ENCODE peak calls at places on chromosomes 2 and 18, in ten cellular contexts. C is mesothelial cell of epicardium; E is hippocampal formation; R is astrocyte of the spinal cord; F is activated CD4-positive, alpha-beta memory T cell treated with anti-CD3 and anti-CD28 coated beads for 36 hours; M is activated T-helper 1 cell treated with Interleukin-2 at 50 U/mL for 16 hours; B is chondrocyte; L is cardiac fibroblast; T is GM19239; Z is uterus. P is an unnamed sample.

GRCh38 chr18:6331872-6332271 is 82.8 kb downstream of the L3MBTL4 start:
- DNase-seq in E (no peak), C (no peak), R (no peak), T (no peak), B (no peak), L (no peak), M (no peak), F (no peak), Z (no peak), P (no peak)

GRCh38 chr2:50346586-50347351 is 685.2 kb downstream of the NRXN1 start:
- DNase-seq in B (no peak), R (no peak), F (no peak), Z (no peak), T (no peak), L (no peak), C (peak), M (no peak), E (no peak), P (no peak)

GRCh38 chr18:12092398-12093229 is 1.0 kb upstream of the ANKRD62 start:
- DNase-seq in F (no peak), R (no peak), L (no peak), C (no peak), Z (no peak), E (no peak), B (no peak), T (no peak), M (no peak), P (no peak)

GRCh38 chr2:234732404-234733092 is 219.3 kb upstream of the SH3BP4 start:
- DNase-seq in Z (no peak), R (no peak), F (no peak), B (no peak), T (no peak), C (no peak), L (no peak), M (no peak), E (no peak), P (no peak)

GRCh38 chr18:7950380-7951143 is 383.4 kb downstream of the PTPRM start:
- DNase-seq in F (peak), M (no peak), B (no peak), L (peak), C (no peak), E (no peak), R (peak), Z (no peak), T (no peak), P (no peak)

GRCh38 chr2:216658702-216659231 is 25.5 kb downstream of the IGFBP2 start:
- DNase-seq in R (no peak), M (no peak), C (no peak), E (no peak), F (no peak), B (no peak), Z (no peak), L (no peak), T (no peak), P (no peak)

GRCh38 chr2:222431859-222432258 is 7.5 kb downstream of the SGPP2 start:
- DNase-seq in B (no peak), E (no peak), F (no peak), Z (no peak), L (no peak), R (no peak), M (no peak), C (no peak), T (no peak), P (no peak)

GRCh38 chr2:234673961-234674759 is 177.3 kb upstream of the ARL4C start:
- DNase-seq in T (no peak), F (no peak), L (peak), E (no peak), B (no peak), C (no peak), R (no peak), M (no peak), Z (no peak), P (no peak)

GRCh38 chr18:50192903-50193795 is 1.8 kb downstream of the MYO5B start:
- DNase-seq in F (no peak), L (no peak), M (no peak), B (no peak), R (no peak), Z (no peak), C (no peak), E (no peak), T (no peak), P (no peak)

GRCh38 chr2:100752628-100753333 is 67.2 kb upstream of the NPAS2 start:
- DNase-seq in F (no peak), M (no peak), C (no peak), R (peak), B (no peak), Z (no peak), T (no peak), L (peak), E (no peak), P (no peak)

GRCh38 chr2:98926601-98927000 is 9.4 kb downstream of the CRACDL start:
- DNase-seq in F (no peak), T (no peak), C (no peak), B (no peak), Z (no peak), E (no peak), M (no peak), L (no peak), R (peak), P (no peak)

GRCh38 chr2:239424337-239425045 is 23.7 kb upstream of the HDAC4 start:
- DNase-seq in C (no peak), R (no peak), T (no peak), Z (no peak), E (no peak), B (no peak), F (no peak), M (no peak), L (no peak), P (no peak)

GRCh38 chr2:237500681-237501424 is 13.8 kb downstream of the MLPH start:
- DNase-seq in L (peak), M (no peak), E (no peak), Z (peak), B (no peak), R (peak), F (no peak), T (no peak), C (no peak), P (peak)

GRCh38 chr2:152505495-152505906 is 170.5 kb downstream of the FMNL2 start:
- DNase-seq in T (no peak), E (peak), M (no peak), C (no peak), L (peak), F (no peak), R (peak), Z (no peak), B (no peak), P (no peak)

GRCh38 chr2:197078535-197078934 is 152.0 kb upstream of the PGAP1 start:
- DNase-seq in L (no peak), F (no peak), B (no peak), R (no peak), E (peak), C (no peak), Z (no peak), M (no peak), T (no peak), P (no peak)

GRCh38 chr2:129347486-129348217 is 631.8 kb upstream of the RAB6C start:
- DNase-seq in M (no peak), T (peak), B (no peak), R (no peak), C (no peak), F (no peak), E (peak), Z (no peak), L (no peak), P (no peak)

GRCh38 chr18:74497308-74497640 is 1.1 kb downstream of the CNDP2 start:
- DNase-seq in C (no peak), F (peak), Z (no peak), M (no peak), L (no peak), T (no peak), B (no peak), E (no peak), R (no peak), P (no peak)

GRCh38 chr2:20313659-20314058 is 37.0 kb downstream of the PUM2 start:
- DNase-seq in B (no peak), T (no peak), R (no peak), E (no peak), L (no peak), M (no peak), C (no peak), F (no peak), Z (no peak), P (no peak)

GRCh38 chr2:214220251-214220650 is 190.6 kb upstream of the VWC2L start:
- DNase-seq in L (no peak), E (no peak), R (no peak), B (no peak), C (no peak), T (no peak), M (no peak), F (no peak), Z (no peak), P (no peak)

GRCh38 chr18:48892146-48892855 is 58.5 kb downstream of the SMAD7 start:
- DNase-seq in F (no peak), M (no peak), R (no peak), E (no peak), T (no peak), B (peak), Z (no peak), L (no peak), C (no peak), P (no peak)

GRCh38 chr2:69645026-69645425 is 1.5 kb upstream of the AAK1 start:
- DNase-seq in Z (no peak), B (no peak), R (no peak), C (no peak), T (no peak), F (peak), E (peak), L (no peak), M (peak), P (no peak)

GRCh38 chr2:168632733-168633132 is 169.7 kb upstream of the NOSTRIN start:
- DNase-seq in B (no peak), Z (peak), C (no peak), M (no peak), E (no peak), L (peak), T (no peak), F (no peak), R (peak), P (peak)

GRCh38 chr2:240432820-240433801 is 2.4 kb upstream of the GPC1 start:
- DNase-seq in T (no peak), R (no peak), B (peak), L (no peak), M (no peak), Z (peak), E (no peak), C (peak), F (no peak), P (no peak)

GRCh38 chr2:36438454-36438977 is 82.9 kb downstream of the CRIM1 start:
- DNase-seq in M (no peak), E (no peak), B (no peak), Z (no peak), L (peak), T (no peak), R (peak), C (no peak), F (no peak), P (peak)